ENCODE peak calls at places on chromosomes 3 and 15, in seven cellular contexts. G, P, T, V, E, A and W are unnamed samples.

GRCh38 chr15:68558318-68559305 is 20.2 kb upstream of the CORO2B start:
- DNase-seq in G (peak), T (no peak), P (no peak), A (no peak), V (peak), E (no peak), W (peak)

GRCh38 chr3:115708540-115708939 is 85.2 kb downstream of the GAP43 start:
- DNase-seq in T (no peak), V (no peak), A (no peak), G (no peak), P (no peak), E (no peak), W (no peak)

GRCh38 chr15:88166330-88166993 is 90.1 kb downstream of the NTRK3 start:
- DNase-seq in G (peak), A (no peak), E (no peak), T (no peak), P (no peak), V (peak), W (peak)

GRCh38 chr15:76065267-76065666 is 5.5 kb downstream of the TMEM266 start:
- DNase-seq in T (no peak), V (no peak), G (no peak), P (no peak), A (no peak), E (no peak), W (no peak)

GRCh38 chr3:160956785-160957184 is 148.4 kb downstream of the B3GALNT1 start:
- DNase-seq in E (no peak), A (no peak), T (no peak), P (no peak), G (peak), V (peak), W (no peak)

GRCh38 chr3:167940241-167940640 is 155.5 kb downstream of the GOLIM4 start:
- DNase-seq in E (no peak), P (no peak), V (no peak), A (no peak), G (no peak), T (no peak), W (no peak)

GRCh38 chr3:115325539-115325938 is 178.5 kb upstream of the ZBTB20 start:
- DNase-seq in E (no peak), P (no peak), A (no peak), G (peak), T (no peak), V (peak), W (peak)

GRCh38 chr3:188937389-188937788 is 234.4 kb upstream of the TPRG1 start:
- DNase-seq in V (no peak), E (no peak), T (no peak), A (no peak), G (peak), P (no peak), W (no peak)

GRCh38 chr3:16869606-16870005 is 15.1 kb upstream of the PLCL2 start:
- DNase-seq in V (no peak), T (no peak), A (no peak), P (no peak), G (no peak), E (no peak), W (no peak)

GRCh38 chr3:70822777-70823176 is 510.3 kb upstream of the MDFIC2 start:
- DNase-seq in V (no peak), A (no peak), P (no peak), T (peak), E (no peak), G (no peak), W (no peak)

GRCh38 chr3:79032686-79033318 is 735.0 kb downstream of the ROBO1 start:
- DNase-seq in E (no peak), G (peak), T (peak), A (no peak), V (peak), P (no peak), W (no peak)

GRCh38 chr3:149618151-149619123 is 39.4 kb downstream of the WWTR1 start:
- DNase-seq in A (no peak), V (no peak), P (no peak), E (no peak), G (peak), T (no peak), W (no peak)

GRCh38 chr15:25679492-25679891 is 183.6 kb downstream of the ATP10A start:
- DNase-seq in A (no peak), P (no peak), V (no peak), G (no peak), E (no peak), T (no peak), W (no peak)